ENCODE peak calls at places on chromosomes 7 and 10, in ten cellular contexts. E is AG04450, Z is cardiac muscle cell, R is adrenal gland, D is mesothelial cell of epicardium, K is fibroblast of mammary gland, J is GM06990, A is tibial artery, Y is foreskin fibroblast, T is Calu3. S is an unnamed sample.

GRCh38 chr7:48006866-48007265 is 22.0 kb downstream of the SUN3 start:
- DNase-seq in E (no peak), Z (no peak), R (no peak), D (no peak), K (no peak), J (no peak), A (no peak), Y (no peak), T (no peak), S (no peak)

GRCh38 chr7:135094472-135095237 is 53.2 kb upstream of the TMEM140 start:
- DNase-seq in E (no peak), Z (no peak), R (no peak), D (no peak), K (no peak), J (no peak), A (no peak), Y (no peak), T (no peak), S (no peak)

GRCh38 chr10:43056568-43057011 is 20.3 kb upstream of the RET start:
- DNase-seq in E (no peak), Z (no peak), R (no peak), D (no peak), K (no peak), J (no peak), A (no peak), Y (no peak), T (no peak), S (no peak)

GRCh38 chr7:36313607-36314006 is 76.1 kb upstream of the ANLN start:
- DNase-seq in E (no peak), Z (no peak), R (no peak), D (no peak), K (no peak), J (no peak), A (no peak), Y (no peak), T (no peak), S (no peak)

GRCh38 chr7:78099715-78100477 is 301.3 kb downstream of the PHTF2 start:
- DNase-seq in E (no peak), Z (no peak), R (no peak), D (no peak), K (peak), J (no peak), A (no peak), Y (peak), T (no peak), S (no peak)

GRCh38 chr7:70506463-70506862 is 625.5 kb upstream of the GALNT17 start:
- DNase-seq in E (no peak), Z (peak), R (no peak), D (no peak), K (peak), J (no peak), A (no peak), Y (no peak), T (no peak), S (no peak)

GRCh38 chr7:55552320-55553086 is 19.8 kb downstream of the VOPP1 start:
- DNase-seq in E (no peak), Z (no peak), R (peak), D (peak), K (peak), J (no peak), A (no peak), Y (peak), T (peak), S (no peak)

GRCh38 chr7:92417913-92418312 is 29.4 kb upstream of the GATAD1 start:
- DNase-seq in E (no peak), Z (peak), R (no peak), D (no peak), K (no peak), J (no peak), A (no peak), Y (no peak), T (no peak), S (no peak)

GRCh38 chr10:523925-524324 is 165.5 kb downstream of the DIP2C start:
- DNase-seq in E (no peak), Z (no peak), R (no peak), D (no peak), K (no peak), J (no peak), A (no peak), Y (no peak), T (no peak), S (no peak)

GRCh38 chr10:34262965-34263364 is 552.1 kb downstream of the PARD3 start:
- DNase-seq in E (no peak), Z (no peak), R (no peak), D (no peak), K (no peak), J (no peak), A (no peak), Y (peak), T (no peak), S (no peak)

GRCh38 chr7:2144926-2145325 is 87.8 kb downstream of the MAD1L1 start:
- DNase-seq in E (no peak), Z (no peak), R (no peak), D (no peak), K (no peak), J (no peak), A (no peak), Y (no peak), T (no peak), S (no peak)

GRCh38 chr7:36207451-36208291 is 54.6 kb downstream of the EEPD1 start:
- DNase-seq in E (peak), Z (peak), R (peak), D (no peak), K (peak), J (no peak), A (peak), Y (peak), T (peak), S (no peak)

GRCh38 chr10:22252801-22253577 is 35.2 kb upstream of the EBLN1 start:
- DNase-seq in E (no peak), Z (no peak), R (peak), D (peak), K (no peak), J (peak), A (peak), Y (peak), T (peak), S (peak)

GRCh38 chr7:126658684-126659083 is 594.1 kb downstream of the GRM8 start:
- DNase-seq in E (no peak), Z (no peak), R (no peak), D (no peak), K (no peak), J (peak), A (no peak), Y (no peak), T (no peak), S (no peak)

GRCh38 chr7:45712057-45712689 is 138.0 kb downstream of the ADCY1 start:
- DNase-seq in E (no peak), Z (no peak), R (no peak), D (no peak), K (no peak), J (no peak), A (no peak), Y (no peak), T (no peak), S (no peak)

GRCh38 chr10:8172604-8173003 is 118.1 kb downstream of the GATA3 start:
- DNase-seq in E (no peak), Z (no peak), R (no peak), D (no peak), K (no peak), J (no peak), A (no peak), Y (no peak), T (no peak), S (no peak)

GRCh38 chr10:80133221-80133620 is 691 bp downstream of the PLAC9 start:
- DNase-seq in E (no peak), Z (no peak), R (no peak), D (no peak), K (peak), J (no peak), A (peak), Y (peak), T (no peak), S (no peak)

GRCh38 chr7:91082038-91082437 is 182.2 kb upstream of the FZD1 start:
- DNase-seq in E (no peak), Z (no peak), R (no peak), D (no peak), K (peak), J (no peak), A (no peak), Y (peak), T (no peak), S (no peak)

GRCh38 chr10:132320776-132321469 is 11.1 kb upstream of the LRRC27 start:
- DNase-seq in E (no peak), Z (no peak), R (no peak), D (no peak), K (no peak), J (no peak), A (no peak), Y (no peak), T (no peak), S (no peak)

GRCh38 chr10:58028597-58029366 is 238.9 kb downstream of the IPMK start:
- DNase-seq in E (peak), Z (no peak), R (peak), D (no peak), K (peak), J (no peak), A (no peak), Y (peak), T (no peak), S (no peak)

GRCh38 chr7:105745681-105746330 is 130.6 kb downstream of the ATXN7L1 start:
- DNase-seq in E (no peak), Z (no peak), R (no peak), D (no peak), K (no peak), J (no peak), A (no peak), Y (no peak), T (no peak), S (no peak)

GRCh38 chr10:70324341-70324861 is 40.6 kb upstream of the NPFFR1 start:
- DNase-seq in E (no peak), Z (peak), R (no peak), D (no peak), K (no peak), J (peak), A (no peak), Y (no peak), T (no peak), S (no peak)

GRCh38 chr10:42734537-42734936 is 48.1 kb upstream of the BMS1 start:
- DNase-seq in E (no peak), Z (no peak), R (no peak), D (no peak), K (no peak), J (no peak), A (peak), Y (no peak), T (peak), S (no peak)

DNA sequence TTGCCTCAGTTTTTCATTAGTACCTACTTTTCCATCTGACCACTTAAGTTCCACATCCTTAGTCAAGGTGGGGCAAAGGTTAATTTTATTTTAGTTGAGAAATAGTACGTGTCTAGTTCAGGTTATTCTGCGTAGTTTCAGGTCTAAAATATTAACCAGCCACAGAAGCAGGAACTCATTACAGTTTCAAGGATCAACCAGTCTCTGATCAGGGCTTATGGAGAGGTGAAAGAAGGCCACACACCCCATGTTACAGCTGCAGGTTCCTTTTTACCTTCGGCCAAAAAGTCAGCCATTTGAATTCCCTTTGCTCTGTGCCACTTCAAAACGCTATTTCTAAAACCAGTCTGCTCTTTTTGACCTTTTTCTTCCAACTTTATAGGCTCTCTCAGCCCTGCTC is 134.2 kb downstream of the CTTNBP2 start:
- DNase-seq in E (no peak), Z (no peak), R (no peak), D (no peak), K (no peak), J (no peak), A (no peak), Y (no peak), T (no peak), S (no peak)
- TF ChIP-seq CTCF in E (no peak), Z (no peak), R (no peak), D (no peak), K (no peak), J (no peak), A (no peak), Y (no peak), T (no peak), S (no peak)

DNA sequence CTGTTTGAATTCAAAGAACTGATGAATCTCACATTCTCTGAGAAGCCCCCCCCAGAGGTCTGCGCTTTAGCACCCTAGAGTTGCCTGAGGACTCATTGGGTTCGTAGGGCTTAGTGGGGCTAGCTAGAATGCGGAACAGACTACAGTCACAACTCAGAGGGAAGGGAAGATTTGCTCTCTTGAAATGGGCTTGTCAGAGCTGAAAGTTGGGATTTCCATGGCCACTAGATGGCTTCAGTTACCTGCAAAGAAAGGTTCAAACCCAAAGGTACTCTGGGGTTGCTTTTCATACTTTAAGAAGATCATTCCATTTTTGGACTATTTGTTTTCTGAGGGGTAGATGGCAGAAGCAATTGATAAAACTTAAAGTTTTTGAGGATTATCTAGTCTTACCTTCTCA is 205.0 kb downstream of the BBS9 start:
- DNase-seq in E (no peak), Z (peak), R (no peak), D (no peak), K (peak), J (no peak), A (no peak), Y (peak), T (peak), S (no peak)
- TF ChIP-seq CTCF in E (peak), Z (peak), R (no peak), D (no peak), K (peak), J (peak), A (no peak), Y (peak), T (peak), S (peak)

GRCh38 chr10:88693392-88694020 is 12.5 kb upstream of the LIPK start:
- DNase-seq in E (no peak), Z (no peak), R (no peak), D (no peak), K (peak), J (no peak), A (no peak), Y (peak), T (no peak), S (no peak)
- TF ChIP-seq CTCF in E (peak), Z (peak), R (peak), D (peak), K (peak), J (no peak), A (no peak), Y (peak), T (no peak), S (peak)

DNA sequence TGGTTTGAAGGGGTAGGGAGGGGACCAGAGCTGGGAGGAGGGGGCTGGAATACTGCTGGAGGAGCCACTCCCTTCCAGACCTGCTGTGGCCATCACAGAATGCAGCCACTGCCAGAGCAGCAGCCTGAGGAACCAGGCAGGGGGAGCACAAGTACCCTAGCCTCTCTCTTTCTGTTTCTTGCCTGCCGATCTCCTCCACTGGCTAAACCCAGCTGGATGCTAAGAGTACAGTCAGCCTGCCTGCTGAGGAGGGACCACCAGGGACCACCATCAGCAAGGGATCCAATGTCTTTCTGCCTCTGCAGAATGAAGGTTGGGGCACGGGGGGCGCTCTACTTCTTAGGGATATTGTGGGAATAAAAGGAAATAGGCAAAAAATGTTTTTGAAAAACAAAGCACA is 4.7 kb downstream of the BLVRA start:
- DNase-seq in E (no peak), Z (peak), R (no peak), D (no peak), K (no peak), J (no peak), A (no peak), Y (no peak), T (no peak), S (no peak)
- TF ChIP-seq CTCF in E (no peak), Z (no peak), R (no peak), D (no peak), K (no peak), J (no peak), A (no peak), Y (no peak), T (no peak), S (no peak)

GRCh38 chr7:80098795-80099194 is 35.8 kb upstream of the GNAI1 start:
- DNase-seq in E (no peak), Z (no peak), R (no peak), D (no peak), K (no peak), J (no peak), A (no peak), Y (no peak), T (no peak), S (no peak)
- TF ChIP-seq CTCF in E (peak), Z (no peak), R (no peak), D (peak), K (peak), J (no peak), A (no peak), Y (no peak), T (peak), S (peak)

GRCh38 chr7:142739927-142740492 is 9.3 kb upstream of the PRSS1 start:
- DNase-seq in E (no peak), Z (no peak), R (no peak), D (no peak), K (no peak), J (peak), A (no peak), Y (no peak), T (no peak), S (no peak)
- TF ChIP-seq CTCF in E (no peak), Z (no peak), R (no peak), D (no peak), K (no peak), J (peak), A (no peak), Y (no peak), T (no peak), S (peak)